ENCODE peak calls at places on chromosomes 5 and 9, in six cellular contexts. T, M, C, F, Y and A are unnamed samples.

GRCh38 chr5:150511641-150512367 is 3.9 kb downstream of the NDST1 start:
- DNase-seq in C (peak), T (no peak), F (no peak), M (no peak), Y (no peak), A (no peak)

GRCh38 chr5:42858031-42858643 is 46.4 kb upstream of the SELENOP start:
- DNase-seq in F (peak), T (no peak), Y (no peak), M (no peak), C (peak), A (no peak)

GRCh38 chr9:33155393-33155792 is 11.7 kb downstream of the B4GALT1 start:
- DNase-seq in Y (no peak), M (no peak), C (no peak), T (no peak), F (no peak), A (no peak)

GRCh38 chr9:3331801-3332200 is 194.0 kb downstream of the RFX3 start:
- DNase-seq in T (no peak), C (no peak), M (no peak), F (no peak), Y (no peak), A (no peak)

GRCh38 chr9:131672451-131672850 is 67.4 kb downstream of the RAPGEF1 start:
- DNase-seq in F (no peak), Y (no peak), T (no peak), M (no peak), C (no peak), A (no peak)

GRCh38 chr5:103090791-103091190 is 29.1 kb downstream of the GIN1 start:
- DNase-seq in T (no peak), C (no peak), M (no peak), F (no peak), Y (no peak), A (no peak)

GRCh38 chr5:60810036-60810435 is 34.0 kb downstream of the ELOVL7 start:
- DNase-seq in F (no peak), M (no peak), Y (no peak), C (no peak), T (no peak), A (no peak)

GRCh38 chr5:96661101-96661840 is 905 bp upstream of the CAST start:
- DNase-seq in C (peak), F (no peak), M (peak), T (peak), Y (peak), A (peak)

GRCh38 chr9:112765281-112765680 is 14.7 kb downstream of the SNX30 start:
- DNase-seq in M (no peak), F (no peak), C (no peak), Y (no peak), T (no peak), A (no peak)

GRCh38 chr5:142276517-142276916 is 48.3 kb downstream of the SPRY4 start:
- DNase-seq in T (no peak), Y (no peak), F (no peak), M (no peak), C (no peak), A (no peak)

GRCh38 chr5:107074991-107075390 is 595.7 kb downstream of the EFNA5 start:
- DNase-seq in Y (no peak), T (no peak), C (no peak), M (no peak), F (no peak), A (no peak)

GRCh38 chr5:172299916-172300439 is 16.4 kb upstream of the UBTD2 start:
- DNase-seq in C (no peak), Y (no peak), M (no peak), T (no peak), F (no peak), A (no peak)

GRCh38 chr5:81759632-81760005 is 8.7 kb upstream of the SSBP2 start:
- DNase-seq in F (no peak), C (no peak), Y (no peak), T (no peak), M (no peak), A (no peak)

GRCh38 chr5:43019615-43020293 is 20.4 kb downstream of the ANXA2R start:
- DNase-seq in T (no peak), M (peak), F (no peak), C (peak), Y (peak), A (no peak)

GRCh38 chr9:126113176-126113575 is 213.5 kb upstream of the MVB12B start:
- DNase-seq in C (no peak), F (no peak), M (no peak), T (no peak), Y (no peak), A (no peak)

GRCh38 chr5:14105717-14106435 is 37.3 kb upstream of the TRIO start:
- DNase-seq in M (no peak), T (no peak), C (peak), F (no peak), Y (no peak), A (no peak)

GRCh38 chr9:101455656-101456235 is 20.2 kb upstream of the ALDOB start:
- DNase-seq in F (no peak), C (peak), T (no peak), M (no peak), Y (no peak), A (no peak)

GRCh38 chr5:148790545-148791333 is 35.7 kb upstream of the ADRB2 start:
- DNase-seq in Y (no peak), C (no peak), M (no peak), F (no peak), T (no peak), A (no peak)

GRCh38 chr9:36050472-36050871 is 13.8 kb downstream of the RECK start:
- DNase-seq in T (no peak), M (no peak), C (no peak), Y (no peak), F (no peak), A (no peak)

GRCh38 chr9:27053369-27054057 is 48.0 kb upstream of the LRRC19 start:
- DNase-seq in Y (no peak), T (no peak), F (no peak), M (no peak), C (no peak), A (no peak)

GRCh38 chr9:123346026-123346425 is 10.0 kb upstream of the CRB2 start:
- DNase-seq in Y (no peak), C (no peak), M (no peak), F (no peak), T (no peak), A (no peak)

GRCh38 chr9:27549196-27549737 is 19.7 kb upstream of the MOB3B start:
- DNase-seq in C (peak), M (no peak), T (no peak), F (no peak), Y (no peak), A (no peak)